ENCODE peak calls at places on chromosomes 13 and 19, in ten cellular contexts. P is BE2C; Y is heart right ventricle; X is stimulated activated CD8-positive, alpha-beta memory T cell treated with anti-CD3 and anti-CD28 coated beads, Interleukin-12 subunit alpha, Interleukin-12 subunit beta, amount 100 ng/mL, for 4 hours; O is caudate nucleus; L is T-cell; W is Caki2; N is NCI-H2107; V is left ventricle myocardium superior; I is AG09319. G is an unnamed sample.

GRCh38 chr13:64755961-64756360 is 2474.2 kb downstream of the PCDH9 start:
- DNase-seq in N (no peak), X (no peak), Y (no peak), V (peak; percentile 5), W (no peak), L (no peak), I (no peak), P (no peak), O (no peak), G (no peak)

GRCh38 chr19:40424637-40425449 is 949 bp downstream of the SERTAD1 start:
- DNase-seq in O (no peak), L (no peak), V (no peak), P (no peak), I (no peak), W (peak; percentile 44), Y (no peak), X (no peak), N (no peak), G (no peak)

GRCh38 chr19:43562698-43563241 is 12.6 kb downstream of the XRCC1 start:
- DNase-seq in I (peak; percentile 28), O (peak; percentile 51), V (peak; percentile 90), Y (peak; percentile 83), L (peak; percentile 75), X (peak; percentile 71), N (peak; percentile 42), P (no peak), W (peak; percentile 70), G (peak; percentile 98)

GRCh38 chr13:23330356-23330755 is 103.1 kb downstream of the SACS start:
- DNase-seq in N (no peak), Y (no peak), L (no peak), W (no peak), O (no peak), X (no peak), V (no peak), P (no peak), I (no peak), G (no peak)

GRCh38 chr13:51825165-51825592 is 19.8 kb downstream of the TMEM272 start:
- DNase-seq in Y (no peak), V (no peak), N (no peak), X (no peak), L (no peak), W (no peak), O (no peak), I (no peak), P (no peak), G (no peak)

GRCh38 chr19:44623080-44623479 is 9.7 kb downstream of the IGSF23 start:
- DNase-seq in L (no peak), Y (no peak), P (no peak), W (no peak), I (no peak), V (no peak), O (no peak), N (no peak), X (no peak), G (no peak)

GRCh38 chr19:1471514-1472107 is 7.4 kb downstream of the C19orf25 start:
- DNase-seq in X (no peak), I (no peak), P (no peak), Y (no peak), L (no peak), V (peak; percentile 29), O (peak; percentile 62), N (no peak), W (no peak), G (no peak)

GRCh38 chr19:35229601-35230000 is 1.1 kb upstream of the FAM187B start:
- DNase-seq in W (no peak), O (no peak), X (no peak), Y (no peak), I (no peak), N (no peak), V (no peak), P (no peak), L (no peak), G (no peak)

GRCh38 chr13:67549331-67549730 is 319.2 kb upstream of the PCDH9 start:
- DNase-seq in L (no peak), Y (no peak), N (no peak), O (no peak), V (no peak), P (no peak), I (no peak), W (peak; percentile 1), X (no peak), G (peak; percentile 76)

GRCh38 chr19:11064831-11065303 is 24.4 kb upstream of the LDLR start:
- DNase-seq in P (no peak), I (no peak), W (no peak), Y (no peak), V (no peak), N (no peak), O (no peak), X (no peak), L (no peak), G (peak; percentile 39)

GRCh38 chr19:38892841-38893240 is 6.6 kb downstream of the SIRT2 start:
- DNase-seq in O (no peak), I (no peak), L (no peak), V (no peak), N (no peak), X (no peak), Y (no peak), W (no peak), P (no peak), G (no peak)

GRCh38 chr19:48295458-48295857 is 25.6 kb downstream of the ZNF114 start:
- DNase-seq in Y (no peak), P (no peak), X (no peak), W (no peak), O (no peak), V (no peak), L (no peak), I (no peak), N (no peak), G (no peak)

GRCh38 chr13:57314897-57315520 is 148.0 kb downstream of the PRR20E start:
- DNase-seq in L (no peak), I (no peak), V (no peak), W (no peak), Y (no peak), N (no peak), X (no peak), P (no peak), O (no peak), G (peak; percentile 36)

GRCh38 chr13:35144496-35144895 is 202.4 kb downstream of the NBEA start:
- DNase-seq in X (no peak), W (no peak), Y (no peak), L (no peak), I (no peak), P (peak; percentile 38), V (no peak), O (no peak), N (no peak), G (no peak)

GRCh38 chr13:27728271-27728670 is 64.0 kb upstream of the GSX1 start:
- DNase-seq in P (no peak), Y (no peak), I (no peak), V (no peak), W (no peak), L (no peak), N (no peak), X (no peak), O (no peak), G (no peak)

GRCh38 chr19:17125052-17125727 is 49.6 kb downstream of the MYO9B start:
- DNase-seq in N (no peak), I (no peak), W (no peak), Y (no peak), L (no peak), P (no peak), V (no peak), O (no peak), X (no peak), G (no peak)

GRCh38 chr19:29502581-29502850 is 23.3 kb upstream of the VSTM2B start:
- DNase-seq in P (no peak), L (no peak), X (no peak), W (no peak), Y (no peak), N (no peak), I (no peak), O (no peak), V (no peak), G (no peak)

GRCh38 chr19:38711726-38712153 is 32.5 kb downstream of the CAPN12 start:
- DNase-seq in V (peak; percentile 68), N (peak; percentile 65), Y (no peak), I (peak; percentile 86), O (no peak), W (no peak), X (no peak), P (no peak), L (no peak), G (peak; percentile 90)

GRCh38 chr19:20664917-20665781 is 3.8 kb upstream of the ZNF626 start:
- DNase-seq in V (peak; percentile 50), O (peak; percentile 56), X (no peak), L (no peak), I (no peak), P (no peak), N (no peak), W (no peak), Y (peak; percentile 27), G (no peak)

GRCh38 chr13:93603043-93603442 is 376.4 kb downstream of the GPC6 start:
- DNase-seq in P (no peak), L (no peak), O (no peak), X (no peak), V (no peak), Y (no peak), I (peak; percentile 75), W (peak; percentile 61), N (no peak), G (peak; percentile 80)

GRCh38 chr19:23916991-23917390 is 2.3 kb downstream of the ZNF726 start:
- DNase-seq in X (no peak), L (no peak), V (no peak), I (no peak), Y (no peak), O (no peak), P (no peak), W (no peak), N (no peak), G (no peak)

GRCh38 chr19:42255766-42256750 is 1.1 kb upstream of the ERF start:
- DNase-seq in W (no peak), X (no peak), P (peak; percentile 72), L (no peak), Y (peak; percentile 83), O (peak; percentile 55), N (peak; percentile 30), I (no peak), V (peak; percentile 75), G (peak; percentile 25)